ENCODE peak calls at places on chromosomes 2 and 18, in six cellular contexts. One of them, this sample, is unnamed.

GRCh38 chr2:159637237-159637636 is 20.9 kb upstream of the BAZ2B start:
- DNase-seq in H1: no peak
- DNase-seq in neuronal stem cell: no peak
- DNase-seq in H9: no peak
- DNase-seq in mesenchymal stem cell: no peak
- DNase-seq in IMR-90: no peak
- DNase-seq in this sample: no peak

GRCh38 chr18:27540126-27540525 is 355.0 kb upstream of the CHST9 start:
- DNase-seq in H1: no peak
- DNase-seq in neuronal stem cell: peak
- DNase-seq in H9: no peak
- DNase-seq in mesenchymal stem cell: no peak
- DNase-seq in IMR-90: no peak
- DNase-seq in this sample: peak

GRCh38 chr18:74342416-74343043 is 26.9 kb downstream of the C18orf63 start:
- DNase-seq in H1: no peak
- DNase-seq in neuronal stem cell: peak
- DNase-seq in H9: no peak
- DNase-seq in mesenchymal stem cell: peak
- DNase-seq in IMR-90: peak
- DNase-seq in this sample: peak

GRCh38 chr2:72175636-72176035 is 28.0 kb upstream of the CYP26B1 start:
- DNase-seq in H1: no peak
- DNase-seq in neuronal stem cell: no peak
- DNase-seq in H9: no peak
- DNase-seq in mesenchymal stem cell: no peak
- DNase-seq in IMR-90: no peak
- DNase-seq in this sample: no peak

GRCh38 chr2:4139711-4140110 is 436.3 kb downstream of the DCDC2C start:
- DNase-seq in H1: no peak
- DNase-seq in neuronal stem cell: no peak
- DNase-seq in H9: no peak
- DNase-seq in mesenchymal stem cell: no peak
- DNase-seq in IMR-90: no peak
- DNase-seq in this sample: no peak

GRCh38 chr2:147712051-147712450 is 132.8 kb upstream of the ACVR2A start:
- DNase-seq in H1: no peak
- DNase-seq in neuronal stem cell: no peak
- DNase-seq in H9: no peak
- DNase-seq in mesenchymal stem cell: no peak
- DNase-seq in IMR-90: no peak
- DNase-seq in this sample: no peak

GRCh38 chr2:183868153-183868552 is 730.2 kb upstream of the ZNF804A start:
- DNase-seq in H1: no peak
- DNase-seq in neuronal stem cell: no peak
- DNase-seq in H9: no peak
- DNase-seq in mesenchymal stem cell: peak
- DNase-seq in IMR-90: no peak
- DNase-seq in this sample: no peak

GRCh38 chr2:63589148-63589972 is 597 bp downstream of the MDH1 start:
- DNase-seq in H1: no peak
- DNase-seq in neuronal stem cell: no peak
- DNase-seq in H9: no peak
- DNase-seq in mesenchymal stem cell: peak
- DNase-seq in IMR-90: no peak
- DNase-seq in this sample: peak

GRCh38 chr2:9330639-9331270 is 92.6 kb downstream of the ITGB1BP1 start:
- DNase-seq in H1: no peak
- DNase-seq in neuronal stem cell: no peak
- DNase-seq in H9: no peak
- DNase-seq in mesenchymal stem cell: no peak
- DNase-seq in IMR-90: no peak
- DNase-seq in this sample: no peak

GRCh38 chr2:24917731-24918325 is 2.2 kb downstream of the ADCY3 start:
- DNase-seq in H1: no peak
- DNase-seq in neuronal stem cell: no peak
- DNase-seq in H9: no peak
- DNase-seq in mesenchymal stem cell: no peak
- DNase-seq in IMR-90: no peak
- DNase-seq in this sample: no peak

GRCh38 chr18:44897445-44898215 is 216.9 kb downstream of the SETBP1 start:
- DNase-seq in H1: no peak
- DNase-seq in neuronal stem cell: no peak
- DNase-seq in H9: no peak
- DNase-seq in mesenchymal stem cell: no peak
- DNase-seq in IMR-90: no peak
- DNase-seq in this sample: no peak

GRCh38 chr2:127404466-127405251 is 13.6 kb upstream of the PROC start:
- DNase-seq in H1: no peak
- DNase-seq in neuronal stem cell: no peak
- DNase-seq in H9: no peak
- DNase-seq in mesenchymal stem cell: no peak
- DNase-seq in IMR-90: no peak
- DNase-seq in this sample: no peak

GRCh38 chr2:43445248-43445647 is 150.6 kb downstream of the THADA start:
- DNase-seq in H1: no peak
- DNase-seq in neuronal stem cell: no peak
- DNase-seq in H9: peak
- DNase-seq in mesenchymal stem cell: no peak
- DNase-seq in IMR-90: no peak
- DNase-seq in this sample: peak

GRCh38 chr18:10770264-10770663 is 244.4 kb downstream of the NAPG start:
- DNase-seq in H1: no peak
- DNase-seq in neuronal stem cell: no peak
- DNase-seq in H9: no peak
- DNase-seq in mesenchymal stem cell: no peak
- DNase-seq in IMR-90: no peak
- DNase-seq in this sample: no peak

GRCh38 chr2:55871637-55872036 is 51.9 kb downstream of the EFEMP1 start:
- DNase-seq in H1: no peak
- DNase-seq in neuronal stem cell: no peak
- DNase-seq in H9: no peak
- DNase-seq in mesenchymal stem cell: no peak
- DNase-seq in IMR-90: no peak
- DNase-seq in this sample: no peak

GRCh38 chr2:55864351-55865084 is 59.1 kb downstream of the EFEMP1 start:
- DNase-seq in H1: no peak
- DNase-seq in neuronal stem cell: no peak
- DNase-seq in H9: no peak
- DNase-seq in mesenchymal stem cell: no peak
- DNase-seq in IMR-90: no peak
- DNase-seq in this sample: no peak

GRCh38 chr2:55865095-55865835 is 58.3 kb downstream of the EFEMP1 start:
- DNase-seq in H1: no peak
- DNase-seq in neuronal stem cell: no peak
- DNase-seq in H9: no peak
- DNase-seq in mesenchymal stem cell: peak
- DNase-seq in IMR-90: peak
- DNase-seq in this sample: no peak

GRCh38 chr2:55874338-55874737 is 49.2 kb downstream of the EFEMP1 start:
- DNase-seq in H1: no peak
- DNase-seq in neuronal stem cell: no peak
- DNase-seq in H9: no peak
- DNase-seq in mesenchymal stem cell: no peak
- DNase-seq in IMR-90: no peak
- DNase-seq in this sample: no peak

DNA sequence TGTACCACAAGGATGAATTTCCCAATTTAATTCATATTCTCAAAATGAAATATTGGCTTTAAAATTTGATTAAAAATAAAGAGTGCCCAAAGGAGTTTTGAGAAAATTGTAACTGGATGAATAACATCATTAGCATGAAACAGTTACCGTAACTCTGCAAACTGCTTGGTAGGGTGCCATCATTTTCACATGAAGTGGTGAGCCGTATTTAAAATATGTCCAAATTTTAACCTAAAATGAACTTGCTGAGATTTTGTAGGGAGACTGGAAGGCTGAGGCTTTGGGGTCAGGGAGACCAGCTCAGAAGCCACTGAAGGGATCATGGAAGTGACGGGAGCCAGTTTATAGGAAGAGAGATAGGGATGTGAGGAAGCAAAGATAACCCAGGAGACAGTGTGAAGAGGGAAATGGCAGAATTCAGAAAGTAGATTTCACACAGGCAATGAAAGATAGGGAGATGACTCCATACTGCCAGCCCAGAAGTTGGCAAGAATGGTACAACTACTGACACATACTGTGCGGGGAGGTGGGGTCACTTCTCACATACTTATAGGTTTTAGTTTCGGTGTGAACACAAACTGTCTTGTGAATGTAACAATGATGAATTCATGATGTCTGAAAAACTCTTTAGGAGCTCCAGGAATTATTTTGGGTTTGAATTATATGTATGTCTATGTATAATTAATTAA is 53.8 kb downstream of the EFEMP1 start:
- DNase-seq in H1: no peak
- DNase-seq in neuronal stem cell: no peak
- DNase-seq in H9: no peak
- DNase-seq in mesenchymal stem cell: no peak
- DNase-seq in IMR-90: peak
- DNase-seq in this sample: peak
- H2BK15ac ChIP-seq in H1: no peak
- H2BK15ac ChIP-seq in neuronal stem cell: no peak
- H2BK15ac ChIP-seq in H9: no peak
- H2BK15ac ChIP-seq in mesenchymal stem cell: no peak
- H2BK15ac ChIP-seq in IMR-90: peak
- H2BK15ac ChIP-seq in this sample: no peak

GRCh38 chr2:140639628-140640027 is 1491.2 kb downstream of the LRP1B start:
- DNase-seq in H1: no peak
- DNase-seq in neuronal stem cell: no peak
- DNase-seq in H9: no peak
- DNase-seq in mesenchymal stem cell: no peak
- DNase-seq in IMR-90: no peak
- DNase-seq in this sample: no peak
- H2BK15ac ChIP-seq in H1: no peak
- H2BK15ac ChIP-seq in neuronal stem cell: no peak
- H2BK15ac ChIP-seq in H9: no peak
- H2BK15ac ChIP-seq in mesenchymal stem cell: no peak
- H2BK15ac ChIP-seq in IMR-90: no peak
- H2BK15ac ChIP-seq in this sample: no peak

GRCh38 chr2:196144513-196145126 is 26.8 kb downstream of the STK17B start:
- DNase-seq in H1: no peak
- DNase-seq in neuronal stem cell: no peak
- DNase-seq in H9: no peak
- DNase-seq in mesenchymal stem cell: no peak
- DNase-seq in IMR-90: no peak
- DNase-seq in this sample: no peak

GRCh38 chr2:196153480-196153879 is 17.9 kb downstream of the STK17B start:
- DNase-seq in H1: no peak
- DNase-seq in neuronal stem cell: no peak
- DNase-seq in H9: no peak
- DNase-seq in mesenchymal stem cell: no peak
- DNase-seq in IMR-90: no peak
- DNase-seq in this sample: no peak

GRCh38 chr2:196149926-196150325 is 21.5 kb downstream of the STK17B start:
- DNase-seq in H1: no peak
- DNase-seq in neuronal stem cell: no peak
- DNase-seq in H9: no peak
- DNase-seq in mesenchymal stem cell: no peak
- DNase-seq in IMR-90: no peak
- DNase-seq in this sample: no peak

GRCh38 chr2:196145256-196145655 is 26.1 kb downstream of the STK17B start:
- DNase-seq in H1: no peak
- DNase-seq in neuronal stem cell: no peak
- DNase-seq in H9: no peak
- DNase-seq in mesenchymal stem cell: no peak
- DNase-seq in IMR-90: no peak
- DNase-seq in this sample: no peak

DNA sequence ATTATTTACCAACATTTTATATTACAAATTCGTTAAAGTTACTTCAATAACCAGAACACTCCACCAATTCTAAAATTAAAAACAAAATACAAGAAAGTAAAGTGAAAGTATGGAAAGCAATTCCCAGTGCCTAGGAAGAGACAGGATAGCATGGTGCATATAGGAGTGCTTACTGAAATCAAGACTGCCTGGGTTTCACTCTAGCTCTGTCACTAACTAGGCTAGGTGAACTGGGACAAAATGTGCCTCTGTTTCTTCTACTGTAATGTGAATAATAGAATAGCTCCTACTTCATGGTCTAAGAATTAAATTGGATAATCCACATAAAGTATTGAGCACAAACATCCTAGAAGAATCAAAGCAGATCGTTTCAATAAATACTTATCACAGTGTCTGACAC is 22.6 kb downstream of the STK17B start:
- DNase-seq in H1: no peak
- DNase-seq in neuronal stem cell: no peak
- DNase-seq in H9: no peak
- DNase-seq in mesenchymal stem cell: no peak
- DNase-seq in IMR-90: no peak
- DNase-seq in this sample: no peak
- H2BK15ac ChIP-seq in H1: no peak
- H2BK15ac ChIP-seq in neuronal stem cell: no peak
- H2BK15ac ChIP-seq in H9: no peak
- H2BK15ac ChIP-seq in mesenchymal stem cell: no peak
- H2BK15ac ChIP-seq in IMR-90: no peak
- H2BK15ac ChIP-seq in this sample: no peak

GRCh38 chr2:115071534-115071933 is 629.1 kb downstream of the DPP10 start:
- DNase-seq in H1: no peak
- DNase-seq in neuronal stem cell: no peak
- DNase-seq in H9: no peak
- DNase-seq in mesenchymal stem cell: no peak
- DNase-seq in IMR-90: no peak
- DNase-seq in this sample: no peak
- H2BK15ac ChIP-seq in H1: no peak
- H2BK15ac ChIP-seq in neuronal stem cell: no peak
- H2BK15ac ChIP-seq in H9: no peak
- H2BK15ac ChIP-seq in mesenchymal stem cell: no peak
- H2BK15ac ChIP-seq in IMR-90: no peak
- H2BK15ac ChIP-seq in this sample: no peak

GRCh38 chr18:75365837-75366236 is 61.7 kb downstream of the SMIM21 start:
- DNase-seq in H1: no peak
- DNase-seq in neuronal stem cell: no peak
- DNase-seq in H9: no peak
- DNase-seq in mesenchymal stem cell: no peak
- DNase-seq in IMR-90: no peak
- DNase-seq in this sample: no peak
- H2BK15ac ChIP-seq in H1: no peak
- H2BK15ac ChIP-seq in neuronal stem cell: no peak
- H2BK15ac ChIP-seq in H9: no peak
- H2BK15ac ChIP-seq in mesenchymal stem cell: no peak
- H2BK15ac ChIP-seq in IMR-90: no peak
- H2BK15ac ChIP-seq in this sample: no peak

GRCh38 chr2:145404690-145405089 is 884.8 kb upstream of the ZEB2 start:
- DNase-seq in H1: no peak
- DNase-seq in neuronal stem cell: no peak
- DNase-seq in H9: no peak
- DNase-seq in mesenchymal stem cell: peak
- DNase-seq in IMR-90: peak
- DNase-seq in this sample: no peak
- H2BK15ac ChIP-seq in H1: no peak
- H2BK15ac ChIP-seq in neuronal stem cell: no peak
- H2BK15ac ChIP-seq in H9: no peak
- H2BK15ac ChIP-seq in mesenchymal stem cell: no peak
- H2BK15ac ChIP-seq in IMR-90: no peak
- H2BK15ac ChIP-seq in this sample: no peak